ENCODE peak calls at places on chromosomes 2 and 18, in ten cellular contexts. Y is cardiac muscle cell; R is KBM-7; T is activated CD4-positive, alpha-beta T cell treated with anti-CD3 and anti-CD28 coated beads for 48 hours; U is aorta; I is colonic mucosa; C is natural killer cell; P is CD8-positive, alpha-beta memory T cell; W is renal cortical epithelial cell; N is stimulated activated CD8-positive, alpha-beta memory T cell treated with anti-CD3 and anti-CD28 coated beads, Interleukin-7, amount 100 ng/mL, for 4 hours. M is an unnamed sample.

GRCh38 chr2:88600038-88600465 is 27.2 kb downstream of the EIF2AK3 start:
- DNase-seq in U (no peak), I (peak; percentile 72), N (peak; percentile 17), C (no peak), W (peak; percentile 99), R (peak; percentile 55), P (peak; percentile 19), T (peak; percentile 47), Y (peak; percentile 37), M (peak; percentile 67)

GRCh38 chr18:76495435-76496199 is 575 bp upstream of the ZNF516 start:
- DNase-seq in C (peak; percentile 52), U (peak; percentile 78), R (peak; percentile 67), P (no peak), N (no peak), I (peak; percentile 55), Y (peak; percentile 54), T (peak; percentile 33), W (peak; percentile 47), M (no peak)

GRCh38 chr2:11993749-11994148 is 247.3 kb downstream of the LPIN1 start:
- DNase-seq in N (no peak), T (no peak), R (no peak), W (no peak), C (no peak), I (no peak), P (no peak), U (no peak), Y (no peak), M (no peak)

GRCh38 chr2:209766613-209767012 is 5.0 kb upstream of the UNC80 start:
- DNase-seq in R (no peak), C (no peak), P (no peak), I (no peak), U (no peak), Y (no peak), T (no peak), W (no peak), N (no peak), M (no peak)

GRCh38 chr2:203908344-203909185 is 28.0 kb upstream of the ICOS start:
- DNase-seq in P (no peak), I (no peak), R (peak; percentile 3), N (no peak), U (peak; percentile 54), T (no peak), Y (no peak), W (no peak), C (no peak), M (no peak)

GRCh38 chr18:61551586-61551985 is 218.4 kb downstream of the CDH20 start:
- DNase-seq in N (no peak), Y (peak; percentile 85), T (peak; percentile 9), C (no peak), W (peak; percentile 87), P (no peak), U (no peak), I (peak; percentile 68), R (peak; percentile 63), M (peak; percentile 12)

GRCh38 chr2:31312898-31313297 is 78.9 kb downstream of the EHD3 start:
- DNase-seq in Y (no peak), T (no peak), R (no peak), I (no peak), U (no peak), N (no peak), P (no peak), C (no peak), W (peak; percentile 20), M (no peak)

GRCh38 chr2:121596221-121597080 is 52.8 kb downstream of the CLASP1 start:
- DNase-seq in W (peak; percentile 80), I (peak; percentile 44), C (no peak), R (peak; percentile 89), Y (peak; percentile 37), T (peak; percentile 32), N (no peak), U (peak; percentile 58), P (no peak), M (no peak)

GRCh38 chr2:130807659-130808385 is 28.9 kb upstream of the ARHGEF4 start:
- DNase-seq in R (peak; percentile 27), N (no peak), P (no peak), I (peak; percentile 73), W (peak; percentile 49), C (no peak), U (no peak), T (no peak), Y (no peak), M (no peak)

GRCh38 chr2:134842930-134843490 is 4.6 kb downstream of the ACMSD start:
- DNase-seq in N (no peak), P (no peak), Y (no peak), R (no peak), W (no peak), C (no peak), U (no peak), I (no peak), T (no peak), M (no peak)

GRCh38 chr2:63050916-63051794 is 525 bp downstream of the OTX1 start:
- DNase-seq in R (no peak), U (no peak), T (peak; percentile 13), C (no peak), W (no peak), P (no peak), N (no peak), I (no peak), Y (no peak), M (no peak)

GRCh38 chr18:43526436-43527150 is 249.3 kb upstream of the SYT4 start:
- DNase-seq in P (no peak), W (peak; percentile 15), Y (no peak), R (no peak), T (no peak), C (no peak), N (no peak), U (no peak), I (no peak), M (no peak)

M was measured in GM18507.